ENCODE peak calls at places on chromosomes 6 and 20, in four cellular contexts. D, C, A and O are unnamed samples.

GRCh38 chr6:50098306-50098705 is 48.6 kb upstream of the DEFB112 start:
- DNase-seq in A (no peak), D (no peak), C (no peak), O (no peak)

GRCh38 chr20:12827796-12828406 is 180.9 kb upstream of the SPTLC3 start:
- DNase-seq in C (no peak), D (no peak), A (no peak), O (no peak)

GRCh38 chr6:52417675-52418111 is 2.4 kb upstream of the EFHC1 start:
- DNase-seq in A (no peak), C (peak), D (no peak), O (no peak)

GRCh38 chr6:122798099-122798641 is 9.1 kb downstream of the SMPDL3A start:
- DNase-seq in C (no peak), D (no peak), A (no peak), O (no peak)

GRCh38 chr20:41509801-41510200 is 108.4 kb downstream of the CHD6 start:
- DNase-seq in C (peak), D (no peak), A (peak), O (no peak)

GRCh38 chr6:46189726-46190125 is 18.9 kb upstream of the ENPP5 start:
- DNase-seq in A (no peak), D (no peak), C (no peak), O (no peak)

GRCh38 chr6:20424679-20425078 is 23.0 kb downstream of the E2F3 start:
- DNase-seq in A (no peak), D (no peak), C (no peak), O (no peak)

GRCh38 chr6:170068496-170068895 is 222.4 kb downstream of the DLL1 start:
- DNase-seq in D (no peak), A (no peak), C (no peak), O (no peak)

GRCh38 chr20:36431604-36432003 is 109.7 kb upstream of the MYL9 start:
- DNase-seq in C (no peak), D (no peak), A (no peak), O (no peak)

GRCh38 chr6:36430351-36430750 is 12.3 kb downstream of the PXT1 start:
- DNase-seq in A (no peak), C (no peak), D (no peak), O (no peak)

GRCh38 chr6:66538548-66539135 is 831.6 kb upstream of the EYS start:
- DNase-seq in D (no peak), A (no peak), C (no peak), O (no peak)

GRCh38 chr20:58372836-58373235 is 16.2 kb upstream of the VAPB start:
- DNase-seq in A (no peak), C (no peak), D (no peak), O (no peak)

GRCh38 chr20:1934578-1935573 is 39.7 kb downstream of the SIRPA start:
- DNase-seq in A (no peak), D (no peak), C (peak), O (no peak)

GRCh38 chr6:45548657-45549515 is 171.2 kb upstream of the SUPT3H start:
- DNase-seq in A (no peak), D (no peak), C (no peak), O (no peak)

GRCh38 chr20:32972181-32973076 is 31.8 kb downstream of the SUN5 start:
- DNase-seq in C (no peak), A (no peak), D (peak), O (no peak)

GRCh38 chr6:47681201-47681990 is 17.0 kb upstream of the ADGRF4 start:
- DNase-seq in A (no peak), D (no peak), C (no peak), O (no peak)

GRCh38 chr6:163333038-163333437 is 81.5 kb upstream of the QKI start:
- DNase-seq in C (no peak), D (no peak), A (no peak), O (no peak)

GRCh38 chr6:152312434-152312833 is 324.7 kb downstream of the SYNE1 start:
- DNase-seq in C (no peak), A (no peak), D (no peak), O (no peak)

GRCh38 chr6:54800201-54800600 is 46.4 kb upstream of the FAM83B start:
- DNase-seq in D (no peak), A (no peak), C (no peak), O (no peak)

GRCh38 chr6:54801244-54801643 is 45.3 kb upstream of the FAM83B start:
- DNase-seq in A (no peak), D (no peak), C (no peak), O (no peak)

GRCh38 chr6:54801669-54802068 is 44.9 kb upstream of the FAM83B start:
- DNase-seq in C (no peak), D (no peak), A (no peak), O (no peak)

GRCh38 chr6:54802775-54803631 is 43.6 kb upstream of the FAM83B start:
- DNase-seq in A (no peak), D (no peak), C (no peak), O (no peak)

GRCh38 chr6:54805077-54805476 is 41.5 kb upstream of the FAM83B start:
- DNase-seq in A (no peak), C (no peak), D (no peak), O (no peak)
- H3K27ac ChIP-seq in A (no peak), C (no peak), D (no peak), O (no peak)

DNA sequence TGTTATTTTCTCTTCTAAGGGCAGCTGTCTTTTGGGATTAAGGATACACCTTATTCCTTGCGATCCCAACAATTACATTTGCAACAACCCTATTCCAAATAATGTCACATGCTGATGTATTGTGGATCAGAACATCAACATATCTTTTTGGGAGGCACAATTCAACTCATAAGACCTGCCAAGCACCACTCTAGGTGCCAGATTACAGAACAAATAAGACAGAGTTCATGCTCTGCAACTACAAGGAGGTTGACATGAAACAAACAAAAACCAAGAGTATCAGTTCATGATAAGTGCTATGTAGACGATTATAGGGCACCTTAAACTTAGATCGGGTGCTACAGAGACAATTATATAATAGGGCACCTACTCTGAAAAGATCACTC is 203.2 kb upstream of the SGK1 start:
- DNase-seq in C (no peak), D (no peak), A (no peak), O (no peak)
- H3K27ac ChIP-seq in C (no peak), D (no peak), A (peak), O (peak)

DNA sequence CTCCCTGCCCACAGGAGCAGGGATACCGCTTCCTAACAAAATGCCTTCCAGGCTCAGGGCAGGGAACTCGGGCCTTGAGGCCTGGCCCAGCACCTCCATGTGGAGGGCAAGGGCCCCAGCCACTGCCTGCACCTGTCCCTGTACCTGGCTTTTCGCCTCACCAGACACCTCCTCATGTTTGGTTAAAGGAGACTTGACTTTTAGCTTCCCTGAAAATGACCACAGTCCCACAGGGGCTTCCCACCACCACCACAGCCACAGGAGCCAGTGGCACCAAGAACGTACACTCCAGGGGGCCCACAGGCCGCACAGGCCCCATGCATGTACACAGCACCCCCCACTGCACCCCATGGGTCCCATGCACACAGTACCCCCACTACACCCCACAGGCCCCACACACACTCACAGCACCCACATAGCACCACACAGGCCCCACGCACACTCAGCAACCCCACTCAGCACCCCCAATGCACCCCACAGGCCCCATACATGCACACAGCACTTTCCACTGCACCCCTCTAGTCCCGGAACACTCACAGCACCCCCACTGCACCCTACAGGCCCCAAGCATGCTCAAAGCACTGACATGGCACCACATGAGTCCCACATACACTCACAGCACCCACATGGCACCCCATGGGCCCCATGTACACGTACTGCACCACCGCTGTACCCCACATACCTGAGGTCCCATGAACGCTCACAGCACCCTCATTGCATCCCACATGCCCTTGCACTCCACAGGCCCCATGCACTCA is 86.5 kb downstream of the GINS1 start:
- DNase-seq in C (no peak), A (no peak), D (no peak), O (no peak)
- H3K27ac ChIP-seq in C (no peak), A (no peak), D (no peak), O (no peak)

DNA sequence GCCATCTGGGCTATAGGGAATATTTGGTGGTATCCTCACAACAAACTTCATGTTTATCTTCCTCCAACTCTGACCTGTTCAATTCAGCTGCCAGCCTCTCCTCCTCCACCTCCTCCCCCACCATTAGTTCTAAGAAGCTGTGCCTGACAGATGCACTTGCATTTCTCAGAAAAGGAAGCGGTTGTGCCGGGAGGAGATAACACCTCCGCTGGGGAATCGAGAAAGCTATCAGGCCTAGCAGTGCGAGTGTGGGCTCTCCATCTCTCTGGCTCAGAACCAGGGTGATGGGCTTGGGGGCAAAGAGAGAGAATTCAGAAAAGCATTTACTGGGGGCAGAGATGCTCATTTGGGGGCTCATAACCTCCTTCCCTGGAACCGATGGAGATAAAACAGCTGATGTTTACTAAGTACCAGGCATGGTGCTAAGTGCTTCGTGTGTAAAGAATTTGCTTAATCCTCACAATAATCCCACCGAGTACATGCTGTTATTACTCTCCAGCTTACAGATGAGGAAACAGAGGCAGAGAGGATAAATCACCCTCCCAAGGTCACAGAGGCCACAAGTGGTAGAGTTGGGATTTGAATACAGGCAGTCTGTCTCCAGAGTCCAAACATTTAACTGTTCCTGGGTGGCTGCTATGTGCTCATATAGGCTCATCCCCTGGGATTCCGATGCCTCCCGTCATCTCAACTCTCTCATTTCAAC is 38.3 kb downstream of the COX4I2 start:
- DNase-seq in C (no peak), D (peak), A (no peak), O (no peak)
- H3K27ac ChIP-seq in C (peak), D (peak), A (peak), O (peak)